ENCODE peak calls at places on chromosomes 16 and 17, in eight cellular contexts. One of them, this sample, is unnamed.

GRCh38 chr16:46658925-46659324 is 30.1 kb downstream of the VPS35 start:
- DNase-seq in activated T-helper 1 cell treated with anti-CD3 and anti-CD28 coated beads, Interleukin-12 subunit alpha, Interleukin-12 subunit beta, Interleukin-2, Interleukin-4 antibody, amounts not matched to agents 30 ng/mL and 10 ng/mL and 1 ng/mL, durations not matched to agents 14 hours and 24 hours and 36 hours: peak
- DNase-seq in activated CD8-positive, alpha-beta memory T cell treated with anti-CD3 and anti-CD28 coated beads for 48 hours: no peak
- DNase-seq in dorsolateral prefrontal cortex: no peak
- DNase-seq in GM13976: peak
- DNase-seq in OCI-M1: peak
- DNase-seq in T-cell: no peak
- DNase-seq in K562: no peak
- DNase-seq in this sample: no peak

GRCh38 chr17:80963812-80964211 is 27.8 kb upstream of the CHMP6 start:
- DNase-seq in OCI-M1: no peak
- DNase-seq in activated CD8-positive, alpha-beta memory T cell treated with anti-CD3 and anti-CD28 coated beads for 48 hours: no peak
- DNase-seq in dorsolateral prefrontal cortex: no peak
- DNase-seq in activated T-helper 1 cell treated with anti-CD3 and anti-CD28 coated beads, Interleukin-12 subunit alpha, Interleukin-12 subunit beta, Interleukin-2, Interleukin-4 antibody, amounts not matched to agents 30 ng/mL and 10 ng/mL and 1 ng/mL, durations not matched to agents 14 hours and 24 hours and 36 hours: no peak
- DNase-seq in T-cell: no peak
- DNase-seq in K562: no peak
- DNase-seq in GM13976: no peak
- DNase-seq in this sample: no peak

GRCh38 chr17:40026816-40027613 is 11.8 kb downstream of the CSF3 start:
- DNase-seq in activated CD8-positive, alpha-beta memory T cell treated with anti-CD3 and anti-CD28 coated beads for 48 hours: peak
- DNase-seq in OCI-M1: peak
- DNase-seq in dorsolateral prefrontal cortex: peak
- DNase-seq in activated T-helper 1 cell treated with anti-CD3 and anti-CD28 coated beads, Interleukin-12 subunit alpha, Interleukin-12 subunit beta, Interleukin-2, Interleukin-4 antibody, amounts not matched to agents 30 ng/mL and 10 ng/mL and 1 ng/mL, durations not matched to agents 14 hours and 24 hours and 36 hours: peak
- DNase-seq in K562: peak
- DNase-seq in GM13976: peak
- DNase-seq in T-cell: peak
- DNase-seq in this sample: peak

GRCh38 chr17:58172369-58173071 is 5.7 kb downstream of the OR4D2 start:
- DNase-seq in activated CD8-positive, alpha-beta memory T cell treated with anti-CD3 and anti-CD28 coated beads for 48 hours: no peak
- DNase-seq in OCI-M1: peak
- DNase-seq in K562: peak
- DNase-seq in dorsolateral prefrontal cortex: no peak
- DNase-seq in activated T-helper 1 cell treated with anti-CD3 and anti-CD28 coated beads, Interleukin-12 subunit alpha, Interleukin-12 subunit beta, Interleukin-2, Interleukin-4 antibody, amounts not matched to agents 30 ng/mL and 10 ng/mL and 1 ng/mL, durations not matched to agents 14 hours and 24 hours and 36 hours: peak
- DNase-seq in GM13976: peak
- DNase-seq in T-cell: peak
- DNase-seq in this sample: no peak

GRCh38 chr17:73214851-73215250 is 22.0 kb downstream of the COG1 start:
- DNase-seq in T-cell: no peak
- DNase-seq in K562: no peak
- DNase-seq in activated T-helper 1 cell treated with anti-CD3 and anti-CD28 coated beads, Interleukin-12 subunit alpha, Interleukin-12 subunit beta, Interleukin-2, Interleukin-4 antibody, amounts not matched to agents 30 ng/mL and 10 ng/mL and 1 ng/mL, durations not matched to agents 14 hours and 24 hours and 36 hours: no peak
- DNase-seq in GM13976: no peak
- DNase-seq in dorsolateral prefrontal cortex: no peak
- DNase-seq in activated CD8-positive, alpha-beta memory T cell treated with anti-CD3 and anti-CD28 coated beads for 48 hours: no peak
- DNase-seq in OCI-M1: no peak
- DNase-seq in this sample: no peak

GRCh38 chr17:80456465-80457235 is 19.8 kb downstream of the NPTX1 start:
- DNase-seq in activated T-helper 1 cell treated with anti-CD3 and anti-CD28 coated beads, Interleukin-12 subunit alpha, Interleukin-12 subunit beta, Interleukin-2, Interleukin-4 antibody, amounts not matched to agents 30 ng/mL and 10 ng/mL and 1 ng/mL, durations not matched to agents 14 hours and 24 hours and 36 hours: no peak
- DNase-seq in dorsolateral prefrontal cortex: peak
- DNase-seq in GM13976: no peak
- DNase-seq in OCI-M1: peak
- DNase-seq in T-cell: no peak
- DNase-seq in activated CD8-positive, alpha-beta memory T cell treated with anti-CD3 and anti-CD28 coated beads for 48 hours: no peak
- DNase-seq in K562: peak
- DNase-seq in this sample: peak

GRCh38 chr17:29880031-29880430 is 50.0 kb downstream of the SSH2 start:
- DNase-seq in dorsolateral prefrontal cortex: no peak
- DNase-seq in K562: no peak
- DNase-seq in activated CD8-positive, alpha-beta memory T cell treated with anti-CD3 and anti-CD28 coated beads for 48 hours: no peak
- DNase-seq in GM13976: no peak
- DNase-seq in activated T-helper 1 cell treated with anti-CD3 and anti-CD28 coated beads, Interleukin-12 subunit alpha, Interleukin-12 subunit beta, Interleukin-2, Interleukin-4 antibody, amounts not matched to agents 30 ng/mL and 10 ng/mL and 1 ng/mL, durations not matched to agents 14 hours and 24 hours and 36 hours: no peak
- DNase-seq in T-cell: no peak
- DNase-seq in OCI-M1: no peak
- DNase-seq in this sample: no peak

GRCh38 chr16:29315916-29316517 is 90.5 kb downstream of the NPIPB11 start:
- DNase-seq in OCI-M1: peak
- DNase-seq in dorsolateral prefrontal cortex: no peak
- DNase-seq in activated T-helper 1 cell treated with anti-CD3 and anti-CD28 coated beads, Interleukin-12 subunit alpha, Interleukin-12 subunit beta, Interleukin-2, Interleukin-4 antibody, amounts not matched to agents 30 ng/mL and 10 ng/mL and 1 ng/mL, durations not matched to agents 14 hours and 24 hours and 36 hours: no peak
- DNase-seq in K562: no peak
- DNase-seq in activated CD8-positive, alpha-beta memory T cell treated with anti-CD3 and anti-CD28 coated beads for 48 hours: no peak
- DNase-seq in T-cell: no peak
- DNase-seq in GM13976: no peak
- DNase-seq in this sample: no peak

GRCh38 chr17:65514082-65514481 is 47.4 kb downstream of the AXIN2 start:
- DNase-seq in OCI-M1: no peak
- DNase-seq in K562: no peak
- DNase-seq in dorsolateral prefrontal cortex: no peak
- DNase-seq in T-cell: no peak
- DNase-seq in activated T-helper 1 cell treated with anti-CD3 and anti-CD28 coated beads, Interleukin-12 subunit alpha, Interleukin-12 subunit beta, Interleukin-2, Interleukin-4 antibody, amounts not matched to agents 30 ng/mL and 10 ng/mL and 1 ng/mL, durations not matched to agents 14 hours and 24 hours and 36 hours: no peak
- DNase-seq in GM13976: no peak
- DNase-seq in activated CD8-positive, alpha-beta memory T cell treated with anti-CD3 and anti-CD28 coated beads for 48 hours: no peak
- DNase-seq in this sample: no peak

GRCh38 chr17:81726004-81726403 is 13.9 kb downstream of the SLC25A10 start:
- DNase-seq in K562: no peak
- DNase-seq in T-cell: no peak
- DNase-seq in activated T-helper 1 cell treated with anti-CD3 and anti-CD28 coated beads, Interleukin-12 subunit alpha, Interleukin-12 subunit beta, Interleukin-2, Interleukin-4 antibody, amounts not matched to agents 30 ng/mL and 10 ng/mL and 1 ng/mL, durations not matched to agents 14 hours and 24 hours and 36 hours: no peak
- DNase-seq in OCI-M1: no peak
- DNase-seq in GM13976: no peak
- DNase-seq in dorsolateral prefrontal cortex: no peak
- DNase-seq in activated CD8-positive, alpha-beta memory T cell treated with anti-CD3 and anti-CD28 coated beads for 48 hours: no peak
- DNase-seq in this sample: no peak

GRCh38 chr17:19317359-19318095 is 45.0 kb downstream of the B9D1 start:
- DNase-seq in GM13976: peak
- DNase-seq in activated T-helper 1 cell treated with anti-CD3 and anti-CD28 coated beads, Interleukin-12 subunit alpha, Interleukin-12 subunit beta, Interleukin-2, Interleukin-4 antibody, amounts not matched to agents 30 ng/mL and 10 ng/mL and 1 ng/mL, durations not matched to agents 14 hours and 24 hours and 36 hours: no peak
- DNase-seq in activated CD8-positive, alpha-beta memory T cell treated with anti-CD3 and anti-CD28 coated beads for 48 hours: no peak
- DNase-seq in dorsolateral prefrontal cortex: peak
- DNase-seq in K562: peak
- DNase-seq in T-cell: no peak
- DNase-seq in OCI-M1: no peak
- DNase-seq in this sample: peak

GRCh38 chr17:17663160-17664072 is 17.8 kb upstream of the RAI1 start:
- DNase-seq in activated CD8-positive, alpha-beta memory T cell treated with anti-CD3 and anti-CD28 coated beads for 48 hours: peak
- DNase-seq in activated T-helper 1 cell treated with anti-CD3 and anti-CD28 coated beads, Interleukin-12 subunit alpha, Interleukin-12 subunit beta, Interleukin-2, Interleukin-4 antibody, amounts not matched to agents 30 ng/mL and 10 ng/mL and 1 ng/mL, durations not matched to agents 14 hours and 24 hours and 36 hours: peak
- DNase-seq in K562: peak
- DNase-seq in GM13976: peak
- DNase-seq in OCI-M1: peak
- DNase-seq in dorsolateral prefrontal cortex: peak
- DNase-seq in T-cell: peak
- DNase-seq in this sample: no peak

GRCh38 chr16:582614-583331 is 7.1 kb upstream of the RAB40C start:
- DNase-seq in K562: no peak
- DNase-seq in dorsolateral prefrontal cortex: no peak
- DNase-seq in GM13976: no peak
- DNase-seq in T-cell: no peak
- DNase-seq in activated CD8-positive, alpha-beta memory T cell treated with anti-CD3 and anti-CD28 coated beads for 48 hours: no peak
- DNase-seq in OCI-M1: no peak
- DNase-seq in activated T-helper 1 cell treated with anti-CD3 and anti-CD28 coated beads, Interleukin-12 subunit alpha, Interleukin-12 subunit beta, Interleukin-2, Interleukin-4 antibody, amounts not matched to agents 30 ng/mL and 10 ng/mL and 1 ng/mL, durations not matched to agents 14 hours and 24 hours and 36 hours: no peak
- DNase-seq in this sample: no peak

GRCh38 chr17:7836596-7837374 is 2.8 kb downstream of the KDM6B start:
- DNase-seq in T-cell: no peak
- DNase-seq in OCI-M1: peak
- DNase-seq in dorsolateral prefrontal cortex: peak
- DNase-seq in activated T-helper 1 cell treated with anti-CD3 and anti-CD28 coated beads, Interleukin-12 subunit alpha, Interleukin-12 subunit beta, Interleukin-2, Interleukin-4 antibody, amounts not matched to agents 30 ng/mL and 10 ng/mL and 1 ng/mL, durations not matched to agents 14 hours and 24 hours and 36 hours: peak
- DNase-seq in activated CD8-positive, alpha-beta memory T cell treated with anti-CD3 and anti-CD28 coated beads for 48 hours: peak
- DNase-seq in GM13976: no peak
- DNase-seq in K562: peak
- DNase-seq in this sample: peak

GRCh38 chr16:58511933-58512815 is 3.1 kb upstream of the SETD6 start:
- DNase-seq in OCI-M1: peak
- DNase-seq in K562: peak
- DNase-seq in dorsolateral prefrontal cortex: peak
- DNase-seq in T-cell: peak
- DNase-seq in GM13976: peak
- DNase-seq in activated T-helper 1 cell treated with anti-CD3 and anti-CD28 coated beads, Interleukin-12 subunit alpha, Interleukin-12 subunit beta, Interleukin-2, Interleukin-4 antibody, amounts not matched to agents 30 ng/mL and 10 ng/mL and 1 ng/mL, durations not matched to agents 14 hours and 24 hours and 36 hours: peak
- DNase-seq in activated CD8-positive, alpha-beta memory T cell treated with anti-CD3 and anti-CD28 coated beads for 48 hours: peak
- DNase-seq in this sample: peak

GRCh38 chr16:48909231-48909630 is 299.3 kb upstream of the N4BP1 start:
- DNase-seq in activated CD8-positive, alpha-beta memory T cell treated with anti-CD3 and anti-CD28 coated beads for 48 hours: no peak
- DNase-seq in dorsolateral prefrontal cortex: no peak
- DNase-seq in K562: no peak
- DNase-seq in OCI-M1: no peak
- DNase-seq in T-cell: no peak
- DNase-seq in activated T-helper 1 cell treated with anti-CD3 and anti-CD28 coated beads, Interleukin-12 subunit alpha, Interleukin-12 subunit beta, Interleukin-2, Interleukin-4 antibody, amounts not matched to agents 30 ng/mL and 10 ng/mL and 1 ng/mL, durations not matched to agents 14 hours and 24 hours and 36 hours: no peak
- DNase-seq in GM13976: no peak
- DNase-seq in this sample: no peak

GRCh38 chr16:3112058-3112880 is at the start of gene ZNF205:
- DNase-seq in activated CD8-positive, alpha-beta memory T cell treated with anti-CD3 and anti-CD28 coated beads for 48 hours: no peak
- DNase-seq in K562: peak
- DNase-seq in dorsolateral prefrontal cortex: peak
- DNase-seq in T-cell: no peak
- DNase-seq in activated T-helper 1 cell treated with anti-CD3 and anti-CD28 coated beads, Interleukin-12 subunit alpha, Interleukin-12 subunit beta, Interleukin-2, Interleukin-4 antibody, amounts not matched to agents 30 ng/mL and 10 ng/mL and 1 ng/mL, durations not matched to agents 14 hours and 24 hours and 36 hours: no peak
- DNase-seq in GM13976: no peak
- DNase-seq in OCI-M1: peak
- DNase-seq in this sample: peak

GRCh38 chr16:6690741-6691140 is 641.9 kb upstream of the RBFOX1 start:
- DNase-seq in OCI-M1: no peak
- DNase-seq in T-cell: no peak
- DNase-seq in activated T-helper 1 cell treated with anti-CD3 and anti-CD28 coated beads, Interleukin-12 subunit alpha, Interleukin-12 subunit beta, Interleukin-2, Interleukin-4 antibody, amounts not matched to agents 30 ng/mL and 10 ng/mL and 1 ng/mL, durations not matched to agents 14 hours and 24 hours and 36 hours: no peak
- DNase-seq in GM13976: no peak
- DNase-seq in activated CD8-positive, alpha-beta memory T cell treated with anti-CD3 and anti-CD28 coated beads for 48 hours: no peak
- DNase-seq in K562: no peak
- DNase-seq in dorsolateral prefrontal cortex: no peak
- DNase-seq in this sample: no peak

GRCh38 chr17:21298983-21299519 is 14.5 kb downstream of the MAP2K3 start:
- DNase-seq in OCI-M1: no peak
- DNase-seq in activated CD8-positive, alpha-beta memory T cell treated with anti-CD3 and anti-CD28 coated beads for 48 hours: no peak
- DNase-seq in T-cell: no peak
- DNase-seq in dorsolateral prefrontal cortex: no peak
- DNase-seq in K562: peak
- DNase-seq in activated T-helper 1 cell treated with anti-CD3 and anti-CD28 coated beads, Interleukin-12 subunit alpha, Interleukin-12 subunit beta, Interleukin-2, Interleukin-4 antibody, amounts not matched to agents 30 ng/mL and 10 ng/mL and 1 ng/mL, durations not matched to agents 14 hours and 24 hours and 36 hours: no peak
- DNase-seq in GM13976: peak
- DNase-seq in this sample: no peak

GRCh38 chr17:40564883-40565744 is at the start of gene CCR7:
- DNase-seq in T-cell: peak
- DNase-seq in K562: peak
- DNase-seq in OCI-M1: peak
- DNase-seq in GM13976: peak
- DNase-seq in activated T-helper 1 cell treated with anti-CD3 and anti-CD28 coated beads, Interleukin-12 subunit alpha, Interleukin-12 subunit beta, Interleukin-2, Interleukin-4 antibody, amounts not matched to agents 30 ng/mL and 10 ng/mL and 1 ng/mL, durations not matched to agents 14 hours and 24 hours and 36 hours: peak
- DNase-seq in activated CD8-positive, alpha-beta memory T cell treated with anti-CD3 and anti-CD28 coated beads for 48 hours: peak
- DNase-seq in dorsolateral prefrontal cortex: no peak
- DNase-seq in this sample: no peak

GRCh38 chr17:48048321-48049140 is at the start of gene NFE2L1:
- DNase-seq in activated T-helper 1 cell treated with anti-CD3 and anti-CD28 coated beads, Interleukin-12 subunit alpha, Interleukin-12 subunit beta, Interleukin-2, Interleukin-4 antibody, amounts not matched to agents 30 ng/mL and 10 ng/mL and 1 ng/mL, durations not matched to agents 14 hours and 24 hours and 36 hours: no peak
- DNase-seq in GM13976: peak
- DNase-seq in activated CD8-positive, alpha-beta memory T cell treated with anti-CD3 and anti-CD28 coated beads for 48 hours: peak
- DNase-seq in T-cell: no peak
- DNase-seq in OCI-M1: peak
- DNase-seq in K562: peak
- DNase-seq in dorsolateral prefrontal cortex: peak
- DNase-seq in this sample: peak

GRCh38 chr17:41340934-41341861 is 9.4 kb downstream of the KRT33A start:
- DNase-seq in K562: no peak
- DNase-seq in GM13976: no peak
- DNase-seq in activated CD8-positive, alpha-beta memory T cell treated with anti-CD3 and anti-CD28 coated beads for 48 hours: no peak
- DNase-seq in activated T-helper 1 cell treated with anti-CD3 and anti-CD28 coated beads, Interleukin-12 subunit alpha, Interleukin-12 subunit beta, Interleukin-2, Interleukin-4 antibody, amounts not matched to agents 30 ng/mL and 10 ng/mL and 1 ng/mL, durations not matched to agents 14 hours and 24 hours and 36 hours: peak
- DNase-seq in T-cell: peak
- DNase-seq in dorsolateral prefrontal cortex: no peak
- DNase-seq in OCI-M1: no peak
- DNase-seq in this sample: no peak

GRCh38 chr17:37608369-37609169 is 649 bp downstream of the SYNRG start:
- DNase-seq in OCI-M1: peak
- DNase-seq in activated CD8-positive, alpha-beta memory T cell treated with anti-CD3 and anti-CD28 coated beads for 48 hours: no peak
- DNase-seq in GM13976: peak
- DNase-seq in T-cell: peak
- DNase-seq in dorsolateral prefrontal cortex: peak
- DNase-seq in K562: no peak
- DNase-seq in activated T-helper 1 cell treated with anti-CD3 and anti-CD28 coated beads, Interleukin-12 subunit alpha, Interleukin-12 subunit beta, Interleukin-2, Interleukin-4 antibody, amounts not matched to agents 30 ng/mL and 10 ng/mL and 1 ng/mL, durations not matched to agents 14 hours and 24 hours and 36 hours: no peak
- DNase-seq in this sample: no peak

GRCh38 chr17:67992541-67993152 is 3.6 kb downstream of the C17orf58 start:
- DNase-seq in GM13976: no peak
- DNase-seq in OCI-M1: peak
- DNase-seq in T-cell: no peak
- DNase-seq in K562: no peak
- DNase-seq in activated CD8-positive, alpha-beta memory T cell treated with anti-CD3 and anti-CD28 coated beads for 48 hours: no peak
- DNase-seq in activated T-helper 1 cell treated with anti-CD3 and anti-CD28 coated beads, Interleukin-12 subunit alpha, Interleukin-12 subunit beta, Interleukin-2, Interleukin-4 antibody, amounts not matched to agents 30 ng/mL and 10 ng/mL and 1 ng/mL, durations not matched to agents 14 hours and 24 hours and 36 hours: no peak
- DNase-seq in dorsolateral prefrontal cortex: no peak
- DNase-seq in this sample: no peak

GRCh38 chr17:7893226-7893880 is 4.8 kb downstream of the CHD3 start:
- DNase-seq in GM13976: no peak
- DNase-seq in activated T-helper 1 cell treated with anti-CD3 and anti-CD28 coated beads, Interleukin-12 subunit alpha, Interleukin-12 subunit beta, Interleukin-2, Interleukin-4 antibody, amounts not matched to agents 30 ng/mL and 10 ng/mL and 1 ng/mL, durations not matched to agents 14 hours and 24 hours and 36 hours: no peak
- DNase-seq in T-cell: no peak
- DNase-seq in OCI-M1: no peak
- DNase-seq in activated CD8-positive, alpha-beta memory T cell treated with anti-CD3 and anti-CD28 coated beads for 48 hours: no peak
- DNase-seq in K562: no peak
- DNase-seq in dorsolateral prefrontal cortex: no peak
- DNase-seq in this sample: no peak

GRCh38 chr16:85881436-85881835 is 17.5 kb upstream of the IRF8 start:
- DNase-seq in OCI-M1: no peak
- DNase-seq in activated CD8-positive, alpha-beta memory T cell treated with anti-CD3 and anti-CD28 coated beads for 48 hours: no peak
- DNase-seq in K562: no peak
- DNase-seq in dorsolateral prefrontal cortex: no peak
- DNase-seq in T-cell: no peak
- DNase-seq in GM13976: no peak
- DNase-seq in activated T-helper 1 cell treated with anti-CD3 and anti-CD28 coated beads, Interleukin-12 subunit alpha, Interleukin-12 subunit beta, Interleukin-2, Interleukin-4 antibody, amounts not matched to agents 30 ng/mL and 10 ng/mL and 1 ng/mL, durations not matched to agents 14 hours and 24 hours and 36 hours: no peak
- DNase-seq in this sample: no peak

GRCh38 chr17:80901319-80901718 is 90.3 kb upstream of the CHMP6 start:
- DNase-seq in K562: no peak
- DNase-seq in GM13976: peak
- DNase-seq in dorsolateral prefrontal cortex: no peak
- DNase-seq in OCI-M1: no peak
- DNase-seq in activated CD8-positive, alpha-beta memory T cell treated with anti-CD3 and anti-CD28 coated beads for 48 hours: no peak
- DNase-seq in activated T-helper 1 cell treated with anti-CD3 and anti-CD28 coated beads, Interleukin-12 subunit alpha, Interleukin-12 subunit beta, Interleukin-2, Interleukin-4 antibody, amounts not matched to agents 30 ng/mL and 10 ng/mL and 1 ng/mL, durations not matched to agents 14 hours and 24 hours and 36 hours: no peak
- DNase-seq in T-cell: no peak
- DNase-seq in this sample: no peak

GRCh38 chr16:12613131-12613991 is 190.3 kb downstream of the CPPED1 start:
- DNase-seq in T-cell: no peak
- DNase-seq in activated CD8-positive, alpha-beta memory T cell treated with anti-CD3 and anti-CD28 coated beads for 48 hours: peak
- DNase-seq in OCI-M1: peak
- DNase-seq in GM13976: no peak
- DNase-seq in activated T-helper 1 cell treated with anti-CD3 and anti-CD28 coated beads, Interleukin-12 subunit alpha, Interleukin-12 subunit beta, Interleukin-2, Interleukin-4 antibody, amounts not matched to agents 30 ng/mL and 10 ng/mL and 1 ng/mL, durations not matched to agents 14 hours and 24 hours and 36 hours: no peak
- DNase-seq in dorsolateral prefrontal cortex: no peak
- DNase-seq in K562: peak
- DNase-seq in this sample: no peak

GRCh38 chr17:7213895-7214299 is 5.7 kb downstream of the DLG4 start:
- DNase-seq in dorsolateral prefrontal cortex: peak
- DNase-seq in T-cell: no peak
- DNase-seq in OCI-M1: peak
- DNase-seq in K562: peak
- DNase-seq in activated CD8-positive, alpha-beta memory T cell treated with anti-CD3 and anti-CD28 coated beads for 48 hours: no peak
- DNase-seq in activated T-helper 1 cell treated with anti-CD3 and anti-CD28 coated beads, Interleukin-12 subunit alpha, Interleukin-12 subunit beta, Interleukin-2, Interleukin-4 antibody, amounts not matched to agents 30 ng/mL and 10 ng/mL and 1 ng/mL, durations not matched to agents 14 hours and 24 hours and 36 hours: peak
- DNase-seq in GM13976: peak
- DNase-seq in this sample: no peak

GRCh38 chr17:4934173-4934979 is 2.3 kb downstream of the GP1BA start:
- DNase-seq in dorsolateral prefrontal cortex: no peak
- DNase-seq in K562: peak
- DNase-seq in activated T-helper 1 cell treated with anti-CD3 and anti-CD28 coated beads, Interleukin-12 subunit alpha, Interleukin-12 subunit beta, Interleukin-2, Interleukin-4 antibody, amounts not matched to agents 30 ng/mL and 10 ng/mL and 1 ng/mL, durations not matched to agents 14 hours and 24 hours and 36 hours: no peak
- DNase-seq in T-cell: no peak
- DNase-seq in OCI-M1: peak
- DNase-seq in GM13976: peak
- DNase-seq in activated CD8-positive, alpha-beta memory T cell treated with anti-CD3 and anti-CD28 coated beads for 48 hours: no peak
- DNase-seq in this sample: no peak

GRCh38 chr16:15523092-15523541 is 88.7 kb downstream of the BMERB1 start:
- DNase-seq in OCI-M1: peak
- DNase-seq in T-cell: peak
- DNase-seq in activated T-helper 1 cell treated with anti-CD3 and anti-CD28 coated beads, Interleukin-12 subunit alpha, Interleukin-12 subunit beta, Interleukin-2, Interleukin-4 antibody, amounts not matched to agents 30 ng/mL and 10 ng/mL and 1 ng/mL, durations not matched to agents 14 hours and 24 hours and 36 hours: no peak
- DNase-seq in K562: no peak
- DNase-seq in GM13976: no peak
- DNase-seq in activated CD8-positive, alpha-beta memory T cell treated with anti-CD3 and anti-CD28 coated beads for 48 hours: no peak
- DNase-seq in dorsolateral prefrontal cortex: peak
- DNase-seq in this sample: no peak

GRCh38 chr16:15450624-15451023 is 16.2 kb downstream of the BMERB1 start:
- DNase-seq in OCI-M1: no peak
- DNase-seq in T-cell: no peak
- DNase-seq in activated CD8-positive, alpha-beta memory T cell treated with anti-CD3 and anti-CD28 coated beads for 48 hours: no peak
- DNase-seq in K562: no peak
- DNase-seq in dorsolateral prefrontal cortex: no peak
- DNase-seq in GM13976: no peak
- DNase-seq in activated T-helper 1 cell treated with anti-CD3 and anti-CD28 coated beads, Interleukin-12 subunit alpha, Interleukin-12 subunit beta, Interleukin-2, Interleukin-4 antibody, amounts not matched to agents 30 ng/mL and 10 ng/mL and 1 ng/mL, durations not matched to agents 14 hours and 24 hours and 36 hours: no peak
- DNase-seq in this sample: no peak

GRCh38 chr16:87582221-87582965 is 19.9 kb upstream of the JPH3 start:
- DNase-seq in OCI-M1: no peak
- DNase-seq in GM13976: no peak
- DNase-seq in activated CD8-positive, alpha-beta memory T cell treated with anti-CD3 and anti-CD28 coated beads for 48 hours: no peak
- DNase-seq in activated T-helper 1 cell treated with anti-CD3 and anti-CD28 coated beads, Interleukin-12 subunit alpha, Interleukin-12 subunit beta, Interleukin-2, Interleukin-4 antibody, amounts not matched to agents 30 ng/mL and 10 ng/mL and 1 ng/mL, durations not matched to agents 14 hours and 24 hours and 36 hours: no peak
- DNase-seq in T-cell: no peak
- DNase-seq in dorsolateral prefrontal cortex: no peak
- DNase-seq in K562: no peak
- DNase-seq in this sample: peak

GRCh38 chr16:10098991-10099390 is 83.2 kb downstream of the GRIN2A start:
- DNase-seq in dorsolateral prefrontal cortex: no peak
- DNase-seq in T-cell: no peak
- DNase-seq in activated T-helper 1 cell treated with anti-CD3 and anti-CD28 coated beads, Interleukin-12 subunit alpha, Interleukin-12 subunit beta, Interleukin-2, Interleukin-4 antibody, amounts not matched to agents 30 ng/mL and 10 ng/mL and 1 ng/mL, durations not matched to agents 14 hours and 24 hours and 36 hours: no peak
- DNase-seq in OCI-M1: no peak
- DNase-seq in GM13976: no peak
- DNase-seq in activated CD8-positive, alpha-beta memory T cell treated with anti-CD3 and anti-CD28 coated beads for 48 hours: no peak
- DNase-seq in K562: no peak
- DNase-seq in this sample: no peak